ENCODE peak calls at places on chromosomes 2 and 18, in six cellular contexts. I, B, A, C, T and W are unnamed samples.

GRCh38 chr18:58861353-58861752 is 3.3 kb upstream of the ZNF532 start:
- DNase-seq in I (no peak), B (no peak), A (no peak), C (no peak), T (no peak), W (no peak)

GRCh38 chr2:213846856-213847255 is 562.6 kb downstream of the SPAG16 start:
- DNase-seq in I (no peak), B (no peak), A (no peak), C (no peak), T (no peak), W (no peak)

GRCh38 chr2:241359481-241360045 is 3.5 kb downstream of the FARP2 start:
- DNase-seq in I (no peak), B (no peak), A (no peak), C (peak), T (no peak), W (no peak)

GRCh38 chr2:147774805-147775204 is 70.0 kb upstream of the ACVR2A start:
- DNase-seq in I (no peak), B (no peak), A (no peak), C (no peak), T (no peak), W (no peak)

GRCh38 chr18:45839415-45840395 is 14.2 kb downstream of the SIGLEC15 start:
- DNase-seq in I (peak), B (no peak), A (no peak), C (peak), T (no peak), W (no peak)

GRCh38 chr2:238169708-238170251 is 11.0 kb downstream of the ERFE start:
- DNase-seq in I (no peak), B (no peak), A (no peak), C (no peak), T (no peak), W (no peak)

GRCh38 chr2:2507471-2507997 is 176.5 kb upstream of the MYT1L start:
- DNase-seq in I (no peak), B (no peak), A (no peak), C (no peak), T (no peak), W (no peak)

GRCh38 chr2:161961046-161961445 is 113.0 kb downstream of the DPP4 start:
- DNase-seq in I (no peak), B (no peak), A (no peak), C (no peak), T (no peak), W (no peak)

GRCh38 chr18:59708988-59709387 is 11.8 kb upstream of the CCBE1 start:
- DNase-seq in I (no peak), B (no peak), A (no peak), C (no peak), T (no peak), W (no peak)

GRCh38 chr2:128315122-128315828 is 3.4 kb downstream of the HS6ST1 start:
- DNase-seq in I (no peak), B (no peak), A (no peak), C (no peak), T (peak), W (no peak)

GRCh38 chr18:26657618-26658581 is 109.5 kb upstream of the KCTD1 start:
- DNase-seq in I (no peak), B (no peak), A (no peak), C (no peak), T (no peak), W (no peak)

GRCh38 chr2:184564092-184564491 is 34.2 kb upstream of the ZNF804A start:
- DNase-seq in I (no peak), B (no peak), A (no peak), C (no peak), T (no peak), W (no peak)

GRCh38 chr2:24878341-24878740 is 41.7 kb downstream of the ADCY3 start:
- DNase-seq in I (no peak), B (no peak), A (no peak), C (no peak), T (no peak), W (no peak)

GRCh38 chr2:144086965-144087364 is 433.0 kb downstream of the ZEB2 start:
- DNase-seq in I (no peak), B (no peak), A (no peak), C (no peak), T (no peak), W (no peak)

GRCh38 chr2:144082777-144083176 is 437.1 kb downstream of the ZEB2 start:
- DNase-seq in I (no peak), B (no peak), A (no peak), C (no peak), T (no peak), W (no peak)

GRCh38 chr2:144082327-144082726 is 437.6 kb downstream of the ZEB2 start:
- DNase-seq in I (no peak), B (no peak), A (no peak), C (no peak), T (no peak), W (no peak)

GRCh38 chr2:144083211-144083610 is 436.7 kb downstream of the ZEB2 start:
- DNase-seq in I (no peak), B (no peak), A (no peak), C (no peak), T (no peak), W (no peak)

GRCh38 chr2:144084114-144084661 is 435.7 kb downstream of the ZEB2 start:
- DNase-seq in I (no peak), B (no peak), A (no peak), C (no peak), T (no peak), W (no peak)
- TF ChIP-seq TAF1 in I (no peak), B (no peak), A (no peak), C (no peak), T (no peak), W (no peak)

DNA sequence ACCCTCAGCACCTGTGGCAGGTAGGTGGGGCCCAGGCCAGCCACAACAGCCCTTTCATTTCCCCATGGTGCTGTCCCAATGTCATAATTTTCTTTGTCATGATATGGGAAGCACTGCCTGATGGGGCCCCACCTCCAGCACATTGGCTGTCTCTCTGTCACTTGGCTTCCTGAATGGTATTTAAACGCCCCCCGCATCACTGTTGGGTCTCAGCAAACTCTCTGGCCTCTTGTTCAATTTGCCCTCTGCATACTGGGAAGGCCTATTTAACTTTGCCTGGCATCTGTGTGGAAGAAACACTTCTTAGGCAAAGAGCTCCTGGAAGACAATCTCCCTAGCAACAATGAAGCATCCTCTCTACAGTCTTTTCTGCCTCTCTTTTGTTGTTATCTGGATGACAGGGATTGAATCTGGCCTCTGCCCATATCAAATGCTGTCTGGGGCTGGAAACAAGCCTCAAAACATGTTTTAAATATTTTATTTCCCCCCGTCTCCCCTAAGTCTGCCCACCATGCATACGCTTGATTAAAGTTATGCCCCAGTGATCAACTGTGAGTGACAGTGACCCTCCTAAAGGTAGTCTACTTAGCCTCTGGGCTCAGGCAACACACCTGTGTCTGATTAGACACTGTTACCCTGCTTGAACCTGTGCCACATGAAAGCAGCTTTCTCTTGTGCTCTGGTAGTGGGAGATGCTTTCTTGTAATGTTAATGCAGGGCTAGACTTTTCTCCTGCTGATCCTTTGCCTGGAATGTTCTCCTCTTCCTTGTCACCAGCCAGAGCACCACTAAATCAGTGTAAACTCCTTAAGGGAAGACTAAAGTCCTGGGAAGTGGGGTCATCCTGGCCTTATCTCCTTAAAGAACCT is 35.0 kb downstream of the CDC42EP3 start:
- DNase-seq in I (no peak), B (no peak), A (no peak), C (no peak), T (no peak), W (no peak)
- TF ChIP-seq POLR2A in I (no peak), B (no peak), A (no peak), C (no peak), T (peak), W (peak)

DNA sequence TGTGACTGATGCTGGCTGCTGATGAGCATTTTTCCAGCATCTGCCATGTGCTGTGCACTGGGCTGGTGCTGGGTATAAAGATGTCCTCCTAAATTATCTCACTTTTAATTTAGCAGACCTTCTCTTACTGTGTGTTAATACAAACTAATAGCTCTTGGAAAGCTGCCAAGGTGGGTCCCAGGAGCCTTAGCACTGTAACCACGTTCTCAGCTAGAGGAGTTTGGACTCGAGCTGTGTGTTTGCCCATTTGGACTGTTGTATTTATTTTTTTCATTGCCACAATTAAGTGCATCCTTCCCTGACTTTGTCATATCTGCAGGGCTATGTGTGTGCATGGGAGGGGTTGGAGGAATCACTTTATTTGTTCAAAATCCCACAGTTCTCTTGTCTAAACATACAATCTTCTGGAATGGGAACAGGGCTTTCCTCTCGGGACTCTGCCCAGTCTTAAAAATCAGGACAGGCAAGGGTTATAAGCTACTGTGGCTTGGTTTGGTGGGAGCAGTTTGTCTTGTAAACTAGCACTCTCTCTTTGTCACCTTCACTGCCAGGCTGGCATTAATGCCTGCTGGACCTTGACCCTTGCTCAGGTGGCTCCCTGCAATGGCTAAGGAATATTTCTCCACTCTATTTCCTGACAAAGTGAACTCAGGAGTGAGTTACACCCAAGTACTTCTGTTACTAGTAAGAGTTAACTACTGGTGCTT is 129.7 kb upstream of the MGAT5 start:
- DNase-seq in I (peak), B (no peak), A (no peak), C (peak), T (no peak), W (no peak)
- TF ChIP-seq TAF1 in I (no peak), B (no peak), A (no peak), C (no peak), T (no peak), W (no peak)

DNA sequence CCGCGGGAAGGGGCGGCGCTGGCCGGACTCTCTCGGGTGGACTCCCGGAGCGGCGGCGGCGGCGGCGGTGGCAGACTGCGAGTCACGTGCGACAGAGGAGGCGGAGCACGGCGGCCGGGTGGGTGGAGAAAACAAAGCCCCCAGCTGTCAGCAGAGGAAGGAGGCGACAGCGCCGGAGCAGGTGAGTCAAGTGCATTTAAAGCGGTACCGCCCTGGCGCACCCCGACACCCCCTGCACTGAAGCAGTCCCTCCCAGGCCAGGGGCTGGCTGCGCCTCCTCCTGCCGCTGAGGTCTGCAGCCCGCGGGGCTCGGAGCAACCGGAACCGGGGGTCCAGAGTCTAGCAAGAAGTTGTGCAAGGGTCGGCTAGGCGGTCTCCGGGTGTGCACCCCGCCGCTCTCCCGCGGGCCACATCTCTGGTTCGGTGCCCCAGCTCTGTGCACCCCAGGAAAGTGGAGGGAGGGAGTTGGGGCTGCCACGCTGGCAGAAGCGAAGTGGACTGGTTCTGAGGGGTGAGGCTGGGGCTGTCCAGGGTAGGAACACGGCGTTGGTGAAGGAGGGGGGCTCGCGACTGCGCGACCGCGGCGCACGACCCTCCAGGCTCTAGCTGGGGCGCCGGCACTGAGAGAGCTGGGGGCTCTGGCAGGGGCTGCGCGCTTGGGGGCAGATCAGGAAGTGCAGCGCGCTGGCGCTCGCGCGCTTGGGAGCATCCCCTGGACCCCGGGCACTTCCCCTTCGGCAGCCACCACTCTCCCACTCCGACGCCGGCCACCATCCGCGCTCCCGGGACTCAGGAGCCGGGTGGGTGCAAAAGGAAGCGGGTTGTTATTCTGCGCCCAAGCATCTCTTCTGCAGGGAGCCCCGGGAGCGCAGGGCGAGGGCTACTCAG is 64.1 kb upstream of the MAPRE2 start:
- DNase-seq in I (peak), B (no peak), A (no peak), C (peak), T (peak), W (peak)
- TF ChIP-seq POLR2A in I (no peak), B (no peak), A (no peak), C (no peak), T (no peak), W (no peak)